ENCODE peak calls at places on chromosomes 1 and 21, in ten cellular contexts. One of them, this sample, is unnamed.

GRCh38 chr1:158199840-158200239 is 19.1 kb downstream of the CD1D start:
- DNase-seq in dorsolateral prefrontal cortex: no peak
- DNase-seq in NCI-H774: no peak
- DNase-seq in skeletal muscle cell: peak; percentile 6
- DNase-seq in AG09319: no peak
- DNase-seq in natural killer cell: no peak
- DNase-seq in BJ: no peak
- DNase-seq in DMS53: no peak
- DNase-seq in activated T-helper 1 cell treated with anti-CD3 and anti-CD28 coated beads, Interleukin-12 subunit alpha, Interleukin-12 subunit beta, Interleukin-2, Interleukin-4 antibody, amounts not matched to agents 30 ng/mL and 10 ng/mL and 1 ng/mL, durations not matched to agents 14 hours and 24 hours and 36 hours: no peak
- DNase-seq in amniotic epithelial cell: peak; percentile 26
- DNase-seq in this sample: no peak

GRCh38 chr1:91712981-91713841 is 172.7 kb downstream of the TGFBR3 start:
- DNase-seq in dorsolateral prefrontal cortex: no peak
- DNase-seq in NCI-H774: no peak
- DNase-seq in skeletal muscle cell: peak; percentile 60
- DNase-seq in AG09319: no peak
- DNase-seq in natural killer cell: peak; percentile 57
- DNase-seq in BJ: no peak
- DNase-seq in DMS53: no peak
- DNase-seq in activated T-helper 1 cell treated with anti-CD3 and anti-CD28 coated beads, Interleukin-12 subunit alpha, Interleukin-12 subunit beta, Interleukin-2, Interleukin-4 antibody, amounts not matched to agents 30 ng/mL and 10 ng/mL and 1 ng/mL, durations not matched to agents 14 hours and 24 hours and 36 hours: peak; percentile 52
- DNase-seq in amniotic epithelial cell: peak; percentile 88
- DNase-seq in this sample: peak; percentile 53

GRCh38 chr1:52913014-52913413 is 8.5 kb downstream of the ECHDC2 start:
- DNase-seq in dorsolateral prefrontal cortex: no peak
- DNase-seq in NCI-H774: no peak
- DNase-seq in skeletal muscle cell: no peak
- DNase-seq in AG09319: no peak
- DNase-seq in natural killer cell: no peak
- DNase-seq in BJ: no peak
- DNase-seq in DMS53: no peak
- DNase-seq in activated T-helper 1 cell treated with anti-CD3 and anti-CD28 coated beads, Interleukin-12 subunit alpha, Interleukin-12 subunit beta, Interleukin-2, Interleukin-4 antibody, amounts not matched to agents 30 ng/mL and 10 ng/mL and 1 ng/mL, durations not matched to agents 14 hours and 24 hours and 36 hours: no peak
- DNase-seq in amniotic epithelial cell: no peak
- DNase-seq in this sample: no peak

GRCh38 chr1:173489149-173489600 is 12.0 kb downstream of the PRDX6 start:
- DNase-seq in dorsolateral prefrontal cortex: no peak
- DNase-seq in NCI-H774: no peak
- DNase-seq in skeletal muscle cell: no peak
- DNase-seq in AG09319: no peak
- DNase-seq in natural killer cell: no peak
- DNase-seq in BJ: no peak
- DNase-seq in DMS53: peak; percentile 56
- DNase-seq in activated T-helper 1 cell treated with anti-CD3 and anti-CD28 coated beads, Interleukin-12 subunit alpha, Interleukin-12 subunit beta, Interleukin-2, Interleukin-4 antibody, amounts not matched to agents 30 ng/mL and 10 ng/mL and 1 ng/mL, durations not matched to agents 14 hours and 24 hours and 36 hours: no peak
- DNase-seq in amniotic epithelial cell: peak; percentile 63
- DNase-seq in this sample: no peak

GRCh38 chr1:2174348-2175054 is 20.1 kb downstream of the FAAP20 start:
- DNase-seq in dorsolateral prefrontal cortex: no peak
- DNase-seq in NCI-H774: no peak
- DNase-seq in skeletal muscle cell: no peak
- DNase-seq in AG09319: no peak
- DNase-seq in natural killer cell: no peak
- DNase-seq in BJ: peak; percentile 4
- DNase-seq in DMS53: peak; percentile 76
- DNase-seq in activated T-helper 1 cell treated with anti-CD3 and anti-CD28 coated beads, Interleukin-12 subunit alpha, Interleukin-12 subunit beta, Interleukin-2, Interleukin-4 antibody, amounts not matched to agents 30 ng/mL and 10 ng/mL and 1 ng/mL, durations not matched to agents 14 hours and 24 hours and 36 hours: no peak
- DNase-seq in amniotic epithelial cell: peak; percentile 31
- DNase-seq in this sample: peak; percentile 81

GRCh38 chr21:46066843-46067331 is 31.0 kb upstream of the COL6A2 start:
- DNase-seq in dorsolateral prefrontal cortex: no peak
- DNase-seq in NCI-H774: no peak
- DNase-seq in skeletal muscle cell: no peak
- DNase-seq in AG09319: no peak
- DNase-seq in natural killer cell: no peak
- DNase-seq in BJ: no peak
- DNase-seq in DMS53: no peak
- DNase-seq in activated T-helper 1 cell treated with anti-CD3 and anti-CD28 coated beads, Interleukin-12 subunit alpha, Interleukin-12 subunit beta, Interleukin-2, Interleukin-4 antibody, amounts not matched to agents 30 ng/mL and 10 ng/mL and 1 ng/mL, durations not matched to agents 14 hours and 24 hours and 36 hours: no peak
- DNase-seq in amniotic epithelial cell: no peak
- DNase-seq in this sample: peak; percentile 82

GRCh38 chr1:20124451-20125057 is 5.2 kb upstream of the PLA2G2D start:
- DNase-seq in dorsolateral prefrontal cortex: no peak
- DNase-seq in NCI-H774: no peak
- DNase-seq in skeletal muscle cell: peak; percentile 14
- DNase-seq in AG09319: peak; percentile 4
- DNase-seq in natural killer cell: no peak
- DNase-seq in BJ: no peak
- DNase-seq in DMS53: peak; percentile 65
- DNase-seq in activated T-helper 1 cell treated with anti-CD3 and anti-CD28 coated beads, Interleukin-12 subunit alpha, Interleukin-12 subunit beta, Interleukin-2, Interleukin-4 antibody, amounts not matched to agents 30 ng/mL and 10 ng/mL and 1 ng/mL, durations not matched to agents 14 hours and 24 hours and 36 hours: no peak
- DNase-seq in amniotic epithelial cell: peak; percentile 82
- DNase-seq in this sample: no peak

GRCh38 chr1:177132141-177132540 is 32.4 kb downstream of the ASTN1 start:
- DNase-seq in dorsolateral prefrontal cortex: no peak
- DNase-seq in NCI-H774: no peak
- DNase-seq in skeletal muscle cell: no peak
- DNase-seq in AG09319: no peak
- DNase-seq in natural killer cell: no peak
- DNase-seq in BJ: no peak
- DNase-seq in DMS53: no peak
- DNase-seq in activated T-helper 1 cell treated with anti-CD3 and anti-CD28 coated beads, Interleukin-12 subunit alpha, Interleukin-12 subunit beta, Interleukin-2, Interleukin-4 antibody, amounts not matched to agents 30 ng/mL and 10 ng/mL and 1 ng/mL, durations not matched to agents 14 hours and 24 hours and 36 hours: no peak
- DNase-seq in amniotic epithelial cell: no peak
- DNase-seq in this sample: no peak

GRCh38 chr1:206595581-206596318 is 16.5 kb downstream of the EIF2D start:
- DNase-seq in dorsolateral prefrontal cortex: no peak
- DNase-seq in NCI-H774: no peak
- DNase-seq in skeletal muscle cell: no peak
- DNase-seq in AG09319: no peak
- DNase-seq in natural killer cell: no peak
- DNase-seq in BJ: no peak
- DNase-seq in DMS53: no peak
- DNase-seq in activated T-helper 1 cell treated with anti-CD3 and anti-CD28 coated beads, Interleukin-12 subunit alpha, Interleukin-12 subunit beta, Interleukin-2, Interleukin-4 antibody, amounts not matched to agents 30 ng/mL and 10 ng/mL and 1 ng/mL, durations not matched to agents 14 hours and 24 hours and 36 hours: no peak
- DNase-seq in amniotic epithelial cell: no peak
- DNase-seq in this sample: no peak

GRCh38 chr1:24562625-24563024 is 6.7 kb downstream of the NCMAP start:
- DNase-seq in dorsolateral prefrontal cortex: no peak
- DNase-seq in NCI-H774: no peak
- DNase-seq in skeletal muscle cell: no peak
- DNase-seq in AG09319: no peak
- DNase-seq in natural killer cell: no peak
- DNase-seq in BJ: no peak
- DNase-seq in DMS53: peak; percentile 20
- DNase-seq in activated T-helper 1 cell treated with anti-CD3 and anti-CD28 coated beads, Interleukin-12 subunit alpha, Interleukin-12 subunit beta, Interleukin-2, Interleukin-4 antibody, amounts not matched to agents 30 ng/mL and 10 ng/mL and 1 ng/mL, durations not matched to agents 14 hours and 24 hours and 36 hours: no peak
- DNase-seq in amniotic epithelial cell: no peak
- DNase-seq in this sample: peak; percentile 35

GRCh38 chr1:211606914-211607751 is 28.2 kb upstream of the SLC30A1 start:
- DNase-seq in dorsolateral prefrontal cortex: no peak
- DNase-seq in NCI-H774: no peak
- DNase-seq in skeletal muscle cell: no peak
- DNase-seq in AG09319: no peak
- DNase-seq in natural killer cell: no peak
- DNase-seq in BJ: no peak
- DNase-seq in DMS53: no peak
- DNase-seq in activated T-helper 1 cell treated with anti-CD3 and anti-CD28 coated beads, Interleukin-12 subunit alpha, Interleukin-12 subunit beta, Interleukin-2, Interleukin-4 antibody, amounts not matched to agents 30 ng/mL and 10 ng/mL and 1 ng/mL, durations not matched to agents 14 hours and 24 hours and 36 hours: no peak
- DNase-seq in amniotic epithelial cell: no peak
- DNase-seq in this sample: no peak

GRCh38 chr1:213163278-213163711 is 112.3 kb downstream of the RPS6KC1 start:
- DNase-seq in dorsolateral prefrontal cortex: no peak
- DNase-seq in NCI-H774: no peak
- DNase-seq in skeletal muscle cell: no peak
- DNase-seq in AG09319: no peak
- DNase-seq in natural killer cell: no peak
- DNase-seq in BJ: no peak
- DNase-seq in DMS53: no peak
- DNase-seq in activated T-helper 1 cell treated with anti-CD3 and anti-CD28 coated beads, Interleukin-12 subunit alpha, Interleukin-12 subunit beta, Interleukin-2, Interleukin-4 antibody, amounts not matched to agents 30 ng/mL and 10 ng/mL and 1 ng/mL, durations not matched to agents 14 hours and 24 hours and 36 hours: no peak
- DNase-seq in amniotic epithelial cell: peak; percentile 52
- DNase-seq in this sample: no peak

GRCh38 chr1:184604152-184604900 is 150.3 kb downstream of the EDEM3 start:
- DNase-seq in dorsolateral prefrontal cortex: no peak
- DNase-seq in NCI-H774: no peak
- DNase-seq in skeletal muscle cell: no peak
- DNase-seq in AG09319: no peak
- DNase-seq in natural killer cell: no peak
- DNase-seq in BJ: no peak
- DNase-seq in DMS53: no peak
- DNase-seq in activated T-helper 1 cell treated with anti-CD3 and anti-CD28 coated beads, Interleukin-12 subunit alpha, Interleukin-12 subunit beta, Interleukin-2, Interleukin-4 antibody, amounts not matched to agents 30 ng/mL and 10 ng/mL and 1 ng/mL, durations not matched to agents 14 hours and 24 hours and 36 hours: no peak
- DNase-seq in amniotic epithelial cell: no peak
- DNase-seq in this sample: no peak

GRCh38 chr1:178544531-178544930 is 31.6 kb downstream of the TEX35 start:
- DNase-seq in dorsolateral prefrontal cortex: no peak
- DNase-seq in NCI-H774: no peak
- DNase-seq in skeletal muscle cell: no peak
- DNase-seq in AG09319: no peak
- DNase-seq in natural killer cell: no peak
- DNase-seq in BJ: peak; percentile 6
- DNase-seq in DMS53: no peak
- DNase-seq in activated T-helper 1 cell treated with anti-CD3 and anti-CD28 coated beads, Interleukin-12 subunit alpha, Interleukin-12 subunit beta, Interleukin-2, Interleukin-4 antibody, amounts not matched to agents 30 ng/mL and 10 ng/mL and 1 ng/mL, durations not matched to agents 14 hours and 24 hours and 36 hours: no peak
- DNase-seq in amniotic epithelial cell: peak; percentile 26
- DNase-seq in this sample: no peak